ENCODE peak calls at places on chromosomes 1 and 21, in ten cellular contexts. E is bronchial epithelial cell; V is GM04503; F is psoas muscle; Z is right atrium auricular region; Y is iris pigment epithelial cell; K is activated CD8-positive, alpha-beta memory T cell treated with anti-CD3 and anti-CD28 coated beads for 1 hour; P is CD4-positive, alpha-beta memory T cell; S is memory B cell; Q is stimulated activated CD8-positive, alpha-beta memory T cell treated with anti-CD3 and anti-CD28 coated beads, Interleukin-12 subunit alpha, Interleukin-12 subunit beta, amount 100 ng/mL, for 4 hours. N is an unnamed sample.

GRCh38 chr1:4587721-4588120 is 66.7 kb upstream of the AJAP1 start:
- DNase-seq in E (no peak), V (no peak), F (no peak), Z (no peak), Y (no peak), K (no peak), P (no peak), S (no peak), Q (no peak), N (no peak)

GRCh38 chr1:39852876-39853275 is 30.4 kb downstream of the TRIT1 start:
- DNase-seq in E (peak; percentile 8), V (no peak), F (no peak), Z (no peak), Y (no peak), K (no peak), P (no peak), S (no peak), Q (no peak), N (no peak)

GRCh38 chr1:29971703-29972102 is 735.4 kb downstream of the PTPRU start:
- DNase-seq in E (no peak), V (no peak), F (no peak), Z (peak; percentile 34), Y (no peak), K (no peak), P (no peak), S (no peak), Q (no peak), N (no peak)

GRCh38 chr1:21885236-21886037 is 51.7 kb downstream of the HSPG2 start:
- DNase-seq in E (no peak), V (no peak), F (no peak), Z (no peak), Y (no peak), K (no peak), P (no peak), S (no peak), Q (no peak), N (no peak)

GRCh38 chr1:10785855-10786638 is 10.4 kb downstream of the CASZ1 start:
- DNase-seq in E (no peak), V (no peak), F (no peak), Z (no peak), Y (no peak), K (no peak), P (no peak), S (no peak), Q (no peak), N (no peak)

GRCh38 chr21:34031835-34032370 is 41.5 kb upstream of the MRPS6 start:
- DNase-seq in E (no peak), V (no peak), F (no peak), Z (no peak), Y (no peak), K (no peak), P (no peak), S (no peak), Q (no peak), N (no peak)

GRCh38 chr1:200966934-200967333 is 56.6 kb downstream of the KIF21B start:
- DNase-seq in E (no peak), V (no peak), F (no peak), Z (no peak), Y (no peak), K (no peak), P (no peak), S (no peak), Q (no peak), N (no peak)

GRCh38 chr1:58854576-58854975 is 70.7 kb upstream of the JUN start:
- DNase-seq in E (no peak), V (no peak), F (no peak), Z (no peak), Y (no peak), K (no peak), P (no peak), S (peak; percentile 9), Q (no peak), N (no peak)

GRCh38 chr1:94949681-94950661 is 23.1 kb upstream of the CNN3 start:
- DNase-seq in E (peak; percentile 63), V (no peak), F (no peak), Z (no peak), Y (peak; percentile 68), K (no peak), P (no peak), S (no peak), Q (no peak), N (no peak)

GRCh38 chr1:179806333-179806732 is 63.2 kb downstream of the FAM163A start:
- DNase-seq in E (no peak), V (no peak), F (no peak), Z (no peak), Y (no peak), K (no peak), P (no peak), S (no peak), Q (no peak), N (no peak)

GRCh38 chr1:10374442-10374860 is 24.4 kb upstream of the PGD start:
- DNase-seq in E (no peak), V (no peak), F (no peak), Z (no peak), Y (peak; percentile 56), K (no peak), P (no peak), S (no peak), Q (no peak), N (no peak)

GRCh38 chr1:87329051-87329755 is 523 bp downstream of the LMO4 start:
- DNase-seq in E (no peak), V (no peak), F (peak; percentile 35), Z (peak; percentile 66), Y (peak; percentile 55), K (no peak), P (peak; percentile 59), S (peak; percentile 19), Q (peak; percentile 27), N (peak; percentile 68)

GRCh38 chr1:7454895-7455784 is 316.0 kb upstream of the VAMP3 start:
- DNase-seq in E (no peak), V (peak; percentile 18), F (no peak), Z (no peak), Y (peak; percentile 22), K (no peak), P (no peak), S (no peak), Q (no peak), N (no peak)

GRCh38 chr1:184291701-184292100 is 95.1 kb upstream of the C1orf21 start:
- DNase-seq in E (no peak), V (no peak), F (no peak), Z (no peak), Y (peak; percentile 37), K (no peak), P (no peak), S (no peak), Q (no peak), N (no peak)

GRCh38 chr1:28067523-28068090 is 20.8 kb downstream of the EYA3 start:
- DNase-seq in E (peak; percentile 13), V (no peak), F (no peak), Z (no peak), Y (peak; percentile 59), K (no peak), P (no peak), S (no peak), Q (no peak), N (no peak)

GRCh38 chr1:228540161-228540917 is 53.2 kb downstream of the RNF187 start:
- DNase-seq in E (no peak), V (no peak), F (no peak), Z (no peak), Y (no peak), K (no peak), P (no peak), S (no peak), Q (no peak), N (no peak)

GRCh38 chr1:81689531-81689941 is 111.2 kb upstream of the ADGRL2 start:
- DNase-seq in E (peak; percentile 56), V (peak; percentile 58), F (no peak), Z (no peak), Y (peak; percentile 91), K (no peak), P (no peak), S (no peak), Q (no peak), N (no peak)